ENCODE peak calls at places on chromosomes 7 and 10, in six cellular contexts. N, P, Y, Q, X and R are unnamed samples.

GRCh38 chr7:67913604-67914003 is 917.0 kb downstream of the TYW1 start:
- DNase-seq in N (no peak), P (no peak), Y (no peak), Q (no peak), X (no peak), R (no peak)

GRCh38 chr7:140972876-140973829 is 41.6 kb downstream of the MRPS33 start:
- DNase-seq in N (no peak), P (no peak), Y (no peak), Q (no peak), X (no peak), R (no peak)

GRCh38 chr10:28429573-28430216 is 103.2 kb upstream of the WAC start:
- DNase-seq in N (peak; percentile 6), P (no peak), Y (no peak), Q (no peak), X (no peak), R (peak; percentile 35)

GRCh38 chr7:100021297-100021696 is 5.9 kb downstream of the ZKSCAN1 start:
- DNase-seq in N (no peak), P (no peak), Y (no peak), Q (no peak), X (no peak), R (no peak)

GRCh38 chr7:150780249-150780648 is 19.9 kb downstream of the TMEM176B start:
- DNase-seq in N (no peak), P (no peak), Y (no peak), Q (no peak), X (no peak), R (no peak)

GRCh38 chr7:114409750-114410149 is 4.9 kb upstream of the FOXP2 start:
- DNase-seq in N (no peak), P (no peak), Y (no peak), Q (no peak), X (no peak), R (peak; percentile 51)

GRCh38 chr7:2409745-2410414 is 6.5 kb downstream of the CHST12 start:
- DNase-seq in N (no peak), P (no peak), Y (no peak), Q (no peak), X (no peak), R (no peak)

GRCh38 chr10:113895018-113895417 is 40.6 kb downstream of the NHLRC2 start:
- DNase-seq in N (peak; percentile 63), P (no peak), Y (no peak), Q (no peak), X (no peak), R (peak; percentile 59)

GRCh38 chr7:147894271-147894670 is 696.3 kb upstream of the C7orf33 start:
- DNase-seq in N (no peak), P (no peak), Y (no peak), Q (no peak), X (no peak), R (no peak)

GRCh38 chr10:104351067-104351681 is 2.5 kb upstream of the CFAP58 start:
- DNase-seq in N (peak; percentile 39), P (no peak), Y (no peak), Q (no peak), X (no peak), R (peak; percentile 67)

GRCh38 chr7:144842377-144842851 is 6.6 kb upstream of the TPK1 start:
- DNase-seq in N (peak; percentile 78), P (no peak), Y (no peak), Q (no peak), X (no peak), R (peak; percentile 22)

GRCh38 chr10:21363753-21364104 is 161.8 kb downstream of the SKIDA1 start:
- DNase-seq in N (no peak), P (no peak), Y (no peak), Q (no peak), X (no peak), R (no peak)